ENCODE peak calls at places on chromosomes 4 and X, in seven cellular contexts. Q, G, U, W, X, A and B are unnamed samples.

GRCh38 chr4:113050361-113050760 is 908 bp downstream of the ANK2 start:
- DNase-seq in Q (no peak), G (no peak), U (no peak), W (no peak), X (peak), A (no peak), B (no peak)

GRCh38 chrX:989959-990510 is 222.4 kb downstream of the CRLF2 start:
- DNase-seq in Q (peak), G (no peak), U (peak), W (peak), X (no peak), A (peak), B (peak)

GRCh38 chr4:84690481-84690880 is 107.6 kb downstream of the CDS1 start:
- DNase-seq in Q (no peak), G (no peak), U (no peak), W (no peak), X (no peak), A (no peak), B (no peak)

GRCh38 chr4:25913056-25913850 is 767 bp upstream of the SMIM20 start:
- DNase-seq in Q (peak), G (no peak), U (peak), W (no peak), X (peak), A (peak), B (peak)

GRCh38 chr4:181569553-181569952 is 673.6 kb upstream of the TENM3 start:
- DNase-seq in Q (peak), G (peak), U (no peak), W (peak), X (peak), A (no peak), B (no peak)

GRCh38 chr4:121484633-121485032 is 103.8 kb upstream of the QRFPR start:
- DNase-seq in Q (peak), G (peak), U (peak), W (peak), X (peak), A (no peak), B (no peak)

GRCh38 chr4:119103263-119103662 is 32.4 kb upstream of the MYOZ2 start:
- DNase-seq in Q (no peak), G (peak), U (no peak), W (peak), X (peak), A (peak), B (peak)

GRCh38 chrX:107541244-107541643 is 87.1 kb upstream of the PRPS1 start:
- DNase-seq in Q (no peak), G (no peak), U (no peak), W (peak), X (no peak), A (no peak), B (no peak)

GRCh38 chr4:133147365-133147821 is 1.7 kb upstream of the PCDH10 start:
- DNase-seq in Q (peak), G (no peak), U (no peak), W (no peak), X (peak), A (no peak), B (no peak)

GRCh38 chr4:40378619-40379018 is 43.5 kb downstream of the CHRNA9 start:
- DNase-seq in Q (no peak), G (no peak), U (no peak), W (no peak), X (no peak), A (no peak), B (no peak)

GRCh38 chr4:147136308-147136707 is 190.6 kb upstream of the TTC29 start:
- DNase-seq in Q (no peak), G (peak), U (no peak), W (peak), X (no peak), A (no peak), B (no peak)

GRCh38 chr4:165631912-165632311 is 241.1 kb upstream of the TLL1 start:
- DNase-seq in Q (no peak), G (no peak), U (no peak), W (no peak), X (no peak), A (no peak), B (no peak)

GRCh38 chrX:132209527-132209926 is 9.7 kb downstream of the RAP2C start:
- DNase-seq in Q (no peak), G (no peak), U (no peak), W (peak), X (no peak), A (no peak), B (no peak)

GRCh38 chr4:85200106-85200505 is 233.6 kb upstream of the WDFY3 start:
- DNase-seq in Q (no peak), G (no peak), U (no peak), W (no peak), X (no peak), A (no peak), B (no peak)

GRCh38 chr4:21130606-21131005 is 430.3 kb downstream of the PACRGL start:
- DNase-seq in Q (no peak), G (no peak), U (no peak), W (no peak), X (no peak), A (no peak), B (no peak)

GRCh38 chr4:8157944-8158709 is 486 bp downstream of the ABLIM2 start:
- DNase-seq in Q (no peak), G (no peak), U (no peak), W (no peak), X (peak), A (no peak), B (no peak)

GRCh38 chr4:84573738-84574720 is 8.9 kb upstream of the CDS1 start:
- DNase-seq in Q (no peak), G (no peak), U (no peak), W (no peak), X (no peak), A (no peak), B (no peak)

GRCh38 chr4:159197260-159197884 is 94.5 kb downstream of the RAPGEF2 start:
- DNase-seq in Q (no peak), G (no peak), U (no peak), W (no peak), X (no peak), A (no peak), B (no peak)

GRCh38 chrX:68369559-68369958 is 63.7 kb downstream of the OPHN1 start:
- DNase-seq in Q (no peak), G (no peak), U (no peak), W (no peak), X (no peak), A (no peak), B (no peak)

GRCh38 chr4:7387925-7388324 is 46.8 kb downstream of the PSAPL1 start:
- DNase-seq in Q (no peak), G (no peak), U (no peak), W (no peak), X (no peak), A (no peak), B (no peak)

GRCh38 chr4:154743683-154744340 is at the start of gene LRAT:
- DNase-seq in Q (peak), G (no peak), U (no peak), W (no peak), X (peak), A (peak), B (peak)

GRCh38 chr4:122744229-122744628 is 11.7 kb downstream of the BBS12 start:
- DNase-seq in Q (no peak), G (no peak), U (no peak), W (peak), X (no peak), A (no peak), B (no peak)

GRCh38 chr4:26206981-26207380 is 113.8 kb upstream of the RBPJ start:
- DNase-seq in Q (no peak), G (no peak), U (no peak), W (peak), X (no peak), A (no peak), B (no peak)

GRCh38 chr4:168831919-168832745 is 177.9 kb downstream of the CBR4 start:
- DNase-seq in Q (peak), G (no peak), U (peak), W (peak), X (peak), A (peak), B (peak)

GRCh38 chr4:172125438-172125837 is 312.2 kb downstream of the GALNTL6 start:
- DNase-seq in Q (no peak), G (no peak), U (no peak), W (no peak), X (no peak), A (no peak), B (no peak)

GRCh38 chr4:48490012-48490679 is at the start of gene ZAR1:
- DNase-seq in Q (peak), G (no peak), U (no peak), W (no peak), X (peak), A (no peak), B (peak)

GRCh38 chrX:70039758-70040157 is 10.0 kb downstream of the AWAT2 start:
- DNase-seq in Q (no peak), G (no peak), U (no peak), W (no peak), X (no peak), A (no peak), B (no peak)

GRCh38 chrX:41449615-41450014 is 2.5 kb downstream of the NYX start:
- DNase-seq in Q (no peak), G (no peak), U (peak), W (peak), X (no peak), A (no peak), B (no peak)
- H3K4me3 ChIP-seq in Q (no peak), G (no peak), U (no peak), W (no peak), X (no peak), A (no peak), B (peak)

GRCh38 chrX:53374222-53374820 is 48.1 kb downstream of the SMC1A start:
- DNase-seq in Q (no peak), G (no peak), U (no peak), W (no peak), X (no peak), A (no peak), B (no peak)
- H3K27ac ChIP-seq in Q (no peak), G (no peak), U (no peak), W (no peak), X (no peak), A (no peak), B (no peak)

GRCh38 chr4:139584784-139585183 is 28.8 kb upstream of the SETD7 start:
- DNase-seq in Q (no peak), G (no peak), U (no peak), W (no peak), X (no peak), A (no peak), B (no peak)

GRCh38 chr4:139585468-139585867 is 29.4 kb upstream of the SETD7 start:
- DNase-seq in Q (no peak), G (no peak), U (no peak), W (no peak), X (no peak), A (no peak), B (no peak)

GRCh38 chr4:139581096-139581495 is 25.1 kb upstream of the SETD7 start:
- DNase-seq in Q (no peak), G (no peak), U (no peak), W (no peak), X (no peak), A (peak), B (no peak)

GRCh38 chr4:139584019-139584418 is 28.0 kb upstream of the SETD7 start:
- DNase-seq in Q (no peak), G (no peak), U (no peak), W (no peak), X (no peak), A (no peak), B (no peak)

DNA sequence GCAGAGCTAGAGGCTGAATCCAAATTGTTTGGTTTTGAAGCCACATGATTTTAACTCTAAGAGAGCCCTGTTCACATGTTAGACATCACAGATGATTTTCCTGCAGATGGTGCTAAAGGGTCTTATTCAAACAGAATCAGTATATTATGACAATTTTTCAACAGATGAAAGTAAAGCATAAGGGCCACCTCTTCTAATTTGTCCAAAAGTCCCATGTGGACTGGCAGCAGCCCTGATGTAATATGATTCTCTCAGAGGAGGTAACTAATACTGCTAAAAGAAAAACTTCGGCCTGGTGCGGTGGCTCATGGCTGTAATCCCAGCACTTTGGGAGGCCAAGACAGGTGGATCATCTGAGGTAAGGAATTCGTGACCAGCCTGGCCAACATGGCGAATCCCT is 26.0 kb upstream of the SETD7 start:
- DNase-seq in Q (no peak), G (no peak), U (no peak), W (peak), X (no peak), A (peak), B (no peak)
- TF ChIP-seq CTCF in Q (no peak), G (peak), U (no peak), W (no peak), X (no peak), A (no peak), B (no peak)

GRCh38 chrX:100208076-100208475 is 202.0 kb downstream of the PCDH19 start:
- DNase-seq in Q (no peak), G (no peak), U (no peak), W (no peak), X (peak), A (no peak), B (no peak)
- H3K4me3 ChIP-seq in Q (no peak), G (no peak), U (no peak), W (no peak), X (no peak), A (no peak), B (no peak)